ENCODE peak calls at places on chromosomes 12 and 14, in eight cellular contexts. One of them, this sample, is unnamed.

GRCh38 chr14:51006781-51007211 is 62.5 kb upstream of the PYGL start:
- DNase-seq in activated naive CD8-positive, alpha-beta T cell treated with anti-CD3 and anti-CD28 coated beads, Interleukin-2, amount 50 U/mL, for 24 hours: no peak
- DNase-seq in HCT116: no peak
- DNase-seq in natural killer cell: no peak
- DNase-seq in RWPE2: no peak
- DNase-seq in cardiac muscle cell: no peak
- DNase-seq in foreskin melanocyte: peak
- DNase-seq in iris pigment epithelial cell: peak
- DNase-seq in this sample: no peak

GRCh38 chr12:76711241-76711640 is 52.7 kb upstream of the ZDHHC17 start:
- DNase-seq in activated naive CD8-positive, alpha-beta T cell treated with anti-CD3 and anti-CD28 coated beads, Interleukin-2, amount 50 U/mL, for 24 hours: no peak
- DNase-seq in HCT116: no peak
- DNase-seq in natural killer cell: no peak
- DNase-seq in RWPE2: no peak
- DNase-seq in cardiac muscle cell: no peak
- DNase-seq in foreskin melanocyte: no peak
- DNase-seq in iris pigment epithelial cell: no peak
- DNase-seq in this sample: no peak

GRCh38 chr14:99936738-99937474 is 128.3 kb upstream of the EVL start:
- DNase-seq in activated naive CD8-positive, alpha-beta T cell treated with anti-CD3 and anti-CD28 coated beads, Interleukin-2, amount 50 U/mL, for 24 hours: no peak
- DNase-seq in HCT116: no peak
- DNase-seq in natural killer cell: no peak
- DNase-seq in RWPE2: no peak
- DNase-seq in cardiac muscle cell: no peak
- DNase-seq in foreskin melanocyte: no peak
- DNase-seq in iris pigment epithelial cell: no peak
- DNase-seq in this sample: no peak

GRCh38 chr14:68995731-68996130 is 16.6 kb upstream of the ACTN1 start:
- DNase-seq in activated naive CD8-positive, alpha-beta T cell treated with anti-CD3 and anti-CD28 coated beads, Interleukin-2, amount 50 U/mL, for 24 hours: no peak
- DNase-seq in HCT116: no peak
- DNase-seq in natural killer cell: no peak
- DNase-seq in RWPE2: no peak
- DNase-seq in cardiac muscle cell: no peak
- DNase-seq in foreskin melanocyte: no peak
- DNase-seq in iris pigment epithelial cell: no peak
- DNase-seq in this sample: no peak

GRCh38 chr12:105740337-105740736 is 398.4 kb downstream of the NUAK1 start:
- DNase-seq in activated naive CD8-positive, alpha-beta T cell treated with anti-CD3 and anti-CD28 coated beads, Interleukin-2, amount 50 U/mL, for 24 hours: no peak
- DNase-seq in HCT116: no peak
- DNase-seq in natural killer cell: no peak
- DNase-seq in RWPE2: no peak
- DNase-seq in cardiac muscle cell: no peak
- DNase-seq in foreskin melanocyte: no peak
- DNase-seq in iris pigment epithelial cell: no peak
- DNase-seq in this sample: no peak

GRCh38 chr12:39503445-39503844 is 60.5 kb upstream of the KIF21A start:
- DNase-seq in activated naive CD8-positive, alpha-beta T cell treated with anti-CD3 and anti-CD28 coated beads, Interleukin-2, amount 50 U/mL, for 24 hours: no peak
- DNase-seq in HCT116: peak
- DNase-seq in natural killer cell: no peak
- DNase-seq in RWPE2: no peak
- DNase-seq in cardiac muscle cell: no peak
- DNase-seq in foreskin melanocyte: no peak
- DNase-seq in iris pigment epithelial cell: peak
- DNase-seq in this sample: no peak

GRCh38 chr12:990308-990648 is 745 bp upstream of the ERC1 start:
- DNase-seq in activated naive CD8-positive, alpha-beta T cell treated with anti-CD3 and anti-CD28 coated beads, Interleukin-2, amount 50 U/mL, for 24 hours: peak
- DNase-seq in HCT116: no peak
- DNase-seq in natural killer cell: no peak
- DNase-seq in RWPE2: peak
- DNase-seq in cardiac muscle cell: peak
- DNase-seq in foreskin melanocyte: no peak
- DNase-seq in iris pigment epithelial cell: peak
- DNase-seq in this sample: peak

GRCh38 chr14:36517242-36518030 is 2.6 kb downstream of the NKX2-1 start:
- DNase-seq in activated naive CD8-positive, alpha-beta T cell treated with anti-CD3 and anti-CD28 coated beads, Interleukin-2, amount 50 U/mL, for 24 hours: no peak
- DNase-seq in HCT116: no peak
- DNase-seq in natural killer cell: no peak
- DNase-seq in RWPE2: peak
- DNase-seq in cardiac muscle cell: no peak
- DNase-seq in foreskin melanocyte: no peak
- DNase-seq in iris pigment epithelial cell: no peak
- DNase-seq in this sample: no peak

GRCh38 chr14:74459289-74459946 is 33.4 kb upstream of the SYNDIG1L start:
- DNase-seq in activated naive CD8-positive, alpha-beta T cell treated with anti-CD3 and anti-CD28 coated beads, Interleukin-2, amount 50 U/mL, for 24 hours: peak
- DNase-seq in HCT116: no peak
- DNase-seq in natural killer cell: no peak
- DNase-seq in RWPE2: no peak
- DNase-seq in cardiac muscle cell: peak
- DNase-seq in foreskin melanocyte: peak
- DNase-seq in iris pigment epithelial cell: peak
- DNase-seq in this sample: no peak

GRCh38 chr12:110578522-110579238 is 4.4 kb downstream of the PPTC7 start:
- DNase-seq in activated naive CD8-positive, alpha-beta T cell treated with anti-CD3 and anti-CD28 coated beads, Interleukin-2, amount 50 U/mL, for 24 hours: no peak
- DNase-seq in HCT116: peak
- DNase-seq in natural killer cell: no peak
- DNase-seq in RWPE2: no peak
- DNase-seq in cardiac muscle cell: no peak
- DNase-seq in foreskin melanocyte: no peak
- DNase-seq in iris pigment epithelial cell: no peak
- DNase-seq in this sample: peak

GRCh38 chr12:106107566-106107965 is 31.2 kb downstream of the NUAK1 start:
- DNase-seq in activated naive CD8-positive, alpha-beta T cell treated with anti-CD3 and anti-CD28 coated beads, Interleukin-2, amount 50 U/mL, for 24 hours: no peak
- DNase-seq in HCT116: no peak
- DNase-seq in natural killer cell: no peak
- DNase-seq in RWPE2: no peak
- DNase-seq in cardiac muscle cell: no peak
- DNase-seq in foreskin melanocyte: no peak
- DNase-seq in iris pigment epithelial cell: peak
- DNase-seq in this sample: no peak

GRCh38 chr14:55851301-55851700 is 266.9 kb upstream of the PELI2 start:
- DNase-seq in activated naive CD8-positive, alpha-beta T cell treated with anti-CD3 and anti-CD28 coated beads, Interleukin-2, amount 50 U/mL, for 24 hours: no peak
- DNase-seq in HCT116: no peak
- DNase-seq in natural killer cell: no peak
- DNase-seq in RWPE2: no peak
- DNase-seq in cardiac muscle cell: no peak
- DNase-seq in foreskin melanocyte: no peak
- DNase-seq in iris pigment epithelial cell: no peak
- DNase-seq in this sample: no peak

GRCh38 chr12:69091447-69092022 is 147.8 kb upstream of the CPSF6 start:
- DNase-seq in activated naive CD8-positive, alpha-beta T cell treated with anti-CD3 and anti-CD28 coated beads, Interleukin-2, amount 50 U/mL, for 24 hours: no peak
- DNase-seq in HCT116: no peak
- DNase-seq in natural killer cell: no peak
- DNase-seq in RWPE2: no peak
- DNase-seq in cardiac muscle cell: no peak
- DNase-seq in foreskin melanocyte: no peak
- DNase-seq in iris pigment epithelial cell: no peak
- DNase-seq in this sample: no peak

GRCh38 chr12:91811481-91812287 is 334.0 kb downstream of the BTG1 start:
- DNase-seq in activated naive CD8-positive, alpha-beta T cell treated with anti-CD3 and anti-CD28 coated beads, Interleukin-2, amount 50 U/mL, for 24 hours: peak
- DNase-seq in HCT116: peak
- DNase-seq in natural killer cell: peak
- DNase-seq in RWPE2: no peak
- DNase-seq in cardiac muscle cell: peak
- DNase-seq in foreskin melanocyte: peak
- DNase-seq in iris pigment epithelial cell: peak
- DNase-seq in this sample: peak

GRCh38 chr14:60189923-60190840 is 25.0 kb upstream of the DHRS7 start:
- DNase-seq in activated naive CD8-positive, alpha-beta T cell treated with anti-CD3 and anti-CD28 coated beads, Interleukin-2, amount 50 U/mL, for 24 hours: no peak
- DNase-seq in HCT116: no peak
- DNase-seq in natural killer cell: no peak
- DNase-seq in RWPE2: no peak
- DNase-seq in cardiac muscle cell: no peak
- DNase-seq in foreskin melanocyte: no peak
- DNase-seq in iris pigment epithelial cell: no peak
- DNase-seq in this sample: no peak

GRCh38 chr12:64175254-64175945 is 46.7 kb downstream of the KICS2 start:
- DNase-seq in activated naive CD8-positive, alpha-beta T cell treated with anti-CD3 and anti-CD28 coated beads, Interleukin-2, amount 50 U/mL, for 24 hours: no peak
- DNase-seq in HCT116: no peak
- DNase-seq in natural killer cell: no peak
- DNase-seq in RWPE2: no peak
- DNase-seq in cardiac muscle cell: no peak
- DNase-seq in foreskin melanocyte: no peak
- DNase-seq in iris pigment epithelial cell: peak
- DNase-seq in this sample: no peak

GRCh38 chr14:61321385-61322010 is at the start of gene PRKCH:
- DNase-seq in activated naive CD8-positive, alpha-beta T cell treated with anti-CD3 and anti-CD28 coated beads, Interleukin-2, amount 50 U/mL, for 24 hours: peak
- DNase-seq in HCT116: peak
- DNase-seq in natural killer cell: peak
- DNase-seq in RWPE2: peak
- DNase-seq in cardiac muscle cell: peak
- DNase-seq in foreskin melanocyte: peak
- DNase-seq in iris pigment epithelial cell: peak
- DNase-seq in this sample: peak

GRCh38 chr14:95876769-95877490 is at the start of gene TUNAR:
- DNase-seq in activated naive CD8-positive, alpha-beta T cell treated with anti-CD3 and anti-CD28 coated beads, Interleukin-2, amount 50 U/mL, for 24 hours: no peak
- DNase-seq in HCT116: no peak
- DNase-seq in natural killer cell: no peak
- DNase-seq in RWPE2: no peak
- DNase-seq in cardiac muscle cell: peak
- DNase-seq in foreskin melanocyte: no peak
- DNase-seq in iris pigment epithelial cell: no peak
- DNase-seq in this sample: no peak

GRCh38 chr12:12562016-12562483 is 613 bp downstream of the DUSP16 start:
- DNase-seq in activated naive CD8-positive, alpha-beta T cell treated with anti-CD3 and anti-CD28 coated beads, Interleukin-2, amount 50 U/mL, for 24 hours: peak
- DNase-seq in HCT116: no peak
- DNase-seq in natural killer cell: peak
- DNase-seq in RWPE2: no peak
- DNase-seq in cardiac muscle cell: peak
- DNase-seq in foreskin melanocyte: no peak
- DNase-seq in iris pigment epithelial cell: peak
- DNase-seq in this sample: peak

GRCh38 chr12:69473229-69473628 is 3.0 kb downstream of the FRS2 start:
- DNase-seq in activated naive CD8-positive, alpha-beta T cell treated with anti-CD3 and anti-CD28 coated beads, Interleukin-2, amount 50 U/mL, for 24 hours: no peak
- DNase-seq in HCT116: no peak
- DNase-seq in natural killer cell: no peak
- DNase-seq in RWPE2: no peak
- DNase-seq in cardiac muscle cell: no peak
- DNase-seq in foreskin melanocyte: no peak
- DNase-seq in iris pigment epithelial cell: no peak
- DNase-seq in this sample: no peak

GRCh38 chr14:76993743-76994142 is 34.8 kb downstream of the IRF2BPL start:
- DNase-seq in activated naive CD8-positive, alpha-beta T cell treated with anti-CD3 and anti-CD28 coated beads, Interleukin-2, amount 50 U/mL, for 24 hours: no peak
- DNase-seq in HCT116: no peak
- DNase-seq in natural killer cell: no peak
- DNase-seq in RWPE2: no peak
- DNase-seq in cardiac muscle cell: peak
- DNase-seq in foreskin melanocyte: no peak
- DNase-seq in iris pigment epithelial cell: no peak
- DNase-seq in this sample: no peak

GRCh38 chr12:3757261-3757660 is 4.4 kb upstream of the CRACR2A start:
- DNase-seq in activated naive CD8-positive, alpha-beta T cell treated with anti-CD3 and anti-CD28 coated beads, Interleukin-2, amount 50 U/mL, for 24 hours: no peak
- DNase-seq in HCT116: no peak
- DNase-seq in natural killer cell: no peak
- DNase-seq in RWPE2: no peak
- DNase-seq in cardiac muscle cell: no peak
- DNase-seq in foreskin melanocyte: no peak
- DNase-seq in iris pigment epithelial cell: no peak
- DNase-seq in this sample: no peak

GRCh38 chr12:117489671-117490070 is 128.2 kb upstream of the NOS1 start:
- DNase-seq in activated naive CD8-positive, alpha-beta T cell treated with anti-CD3 and anti-CD28 coated beads, Interleukin-2, amount 50 U/mL, for 24 hours: no peak
- DNase-seq in HCT116: no peak
- DNase-seq in natural killer cell: no peak
- DNase-seq in RWPE2: no peak
- DNase-seq in cardiac muscle cell: no peak
- DNase-seq in foreskin melanocyte: no peak
- DNase-seq in iris pigment epithelial cell: no peak
- DNase-seq in this sample: no peak

GRCh38 chr12:32482226-32482625 is 82.9 kb downstream of the FGD4 start:
- DNase-seq in activated naive CD8-positive, alpha-beta T cell treated with anti-CD3 and anti-CD28 coated beads, Interleukin-2, amount 50 U/mL, for 24 hours: no peak
- DNase-seq in HCT116: no peak
- DNase-seq in natural killer cell: no peak
- DNase-seq in RWPE2: no peak
- DNase-seq in cardiac muscle cell: no peak
- DNase-seq in foreskin melanocyte: no peak
- DNase-seq in iris pigment epithelial cell: peak
- DNase-seq in this sample: no peak

GRCh38 chr12:4855121-4855924 is 54.4 kb upstream of the KCNA1 start:
- DNase-seq in activated naive CD8-positive, alpha-beta T cell treated with anti-CD3 and anti-CD28 coated beads, Interleukin-2, amount 50 U/mL, for 24 hours: peak
- DNase-seq in HCT116: peak
- DNase-seq in natural killer cell: no peak
- DNase-seq in RWPE2: no peak
- DNase-seq in cardiac muscle cell: peak
- DNase-seq in foreskin melanocyte: peak
- DNase-seq in iris pigment epithelial cell: peak
- DNase-seq in this sample: peak

GRCh38 chr12:7120166-7120565 is 8.5 kb downstream of the RBP5 start:
- DNase-seq in activated naive CD8-positive, alpha-beta T cell treated with anti-CD3 and anti-CD28 coated beads, Interleukin-2, amount 50 U/mL, for 24 hours: no peak
- DNase-seq in HCT116: no peak
- DNase-seq in natural killer cell: no peak
- DNase-seq in RWPE2: no peak
- DNase-seq in cardiac muscle cell: no peak
- DNase-seq in foreskin melanocyte: no peak
- DNase-seq in iris pigment epithelial cell: no peak
- DNase-seq in this sample: no peak

GRCh38 chr14:34425095-34425851 is 36.8 kb downstream of the SPTSSA start:
- DNase-seq in activated naive CD8-positive, alpha-beta T cell treated with anti-CD3 and anti-CD28 coated beads, Interleukin-2, amount 50 U/mL, for 24 hours: no peak
- DNase-seq in HCT116: no peak
- DNase-seq in natural killer cell: no peak
- DNase-seq in RWPE2: no peak
- DNase-seq in cardiac muscle cell: no peak
- DNase-seq in foreskin melanocyte: no peak
- DNase-seq in iris pigment epithelial cell: no peak
- DNase-seq in this sample: no peak

GRCh38 chr12:97446895-97447294 is 15.7 kb upstream of the RMST start:
- DNase-seq in activated naive CD8-positive, alpha-beta T cell treated with anti-CD3 and anti-CD28 coated beads, Interleukin-2, amount 50 U/mL, for 24 hours: no peak
- DNase-seq in HCT116: no peak
- DNase-seq in natural killer cell: no peak
- DNase-seq in RWPE2: no peak
- DNase-seq in cardiac muscle cell: no peak
- DNase-seq in foreskin melanocyte: no peak
- DNase-seq in iris pigment epithelial cell: no peak
- DNase-seq in this sample: no peak

GRCh38 chr12:131783915-131784541 is 44.2 kb upstream of the MMP17 start:
- DNase-seq in activated naive CD8-positive, alpha-beta T cell treated with anti-CD3 and anti-CD28 coated beads, Interleukin-2, amount 50 U/mL, for 24 hours: no peak
- DNase-seq in HCT116: peak
- DNase-seq in natural killer cell: no peak
- DNase-seq in RWPE2: no peak
- DNase-seq in cardiac muscle cell: no peak
- DNase-seq in foreskin melanocyte: peak
- DNase-seq in iris pigment epithelial cell: peak
- DNase-seq in this sample: no peak

GRCh38 chr12:72081787-72082186 is 143.1 kb downstream of the TPH2 start:
- DNase-seq in activated naive CD8-positive, alpha-beta T cell treated with anti-CD3 and anti-CD28 coated beads, Interleukin-2, amount 50 U/mL, for 24 hours: no peak
- DNase-seq in HCT116: no peak
- DNase-seq in natural killer cell: no peak
- DNase-seq in RWPE2: no peak
- DNase-seq in cardiac muscle cell: no peak
- DNase-seq in foreskin melanocyte: no peak
- DNase-seq in iris pigment epithelial cell: no peak
- DNase-seq in this sample: no peak

GRCh38 chr14:103863245-103863644 is 15.9 kb upstream of the PPP1R13B start:
- DNase-seq in activated naive CD8-positive, alpha-beta T cell treated with anti-CD3 and anti-CD28 coated beads, Interleukin-2, amount 50 U/mL, for 24 hours: no peak
- DNase-seq in HCT116: no peak
- DNase-seq in natural killer cell: no peak
- DNase-seq in RWPE2: no peak
- DNase-seq in cardiac muscle cell: no peak
- DNase-seq in foreskin melanocyte: no peak
- DNase-seq in iris pigment epithelial cell: no peak
- DNase-seq in this sample: no peak

GRCh38 chr12:92068441-92068840 is 77.2 kb downstream of the BTG1 start:
- DNase-seq in activated naive CD8-positive, alpha-beta T cell treated with anti-CD3 and anti-CD28 coated beads, Interleukin-2, amount 50 U/mL, for 24 hours: no peak
- DNase-seq in HCT116: no peak
- DNase-seq in natural killer cell: no peak
- DNase-seq in RWPE2: no peak
- DNase-seq in cardiac muscle cell: no peak
- DNase-seq in foreskin melanocyte: no peak
- DNase-seq in iris pigment epithelial cell: peak
- DNase-seq in this sample: no peak

GRCh38 chr14:22221508-22221907 is 367.5 kb downstream of the DAD1 start:
- DNase-seq in activated naive CD8-positive, alpha-beta T cell treated with anti-CD3 and anti-CD28 coated beads, Interleukin-2, amount 50 U/mL, for 24 hours: no peak
- DNase-seq in HCT116: peak
- DNase-seq in natural killer cell: no peak
- DNase-seq in RWPE2: no peak
- DNase-seq in cardiac muscle cell: no peak
- DNase-seq in foreskin melanocyte: no peak
- DNase-seq in iris pigment epithelial cell: peak
- DNase-seq in this sample: no peak

GRCh38 chr12:119229837-119230236 is 51.1 kb downstream of the HSPB8 start:
- DNase-seq in activated naive CD8-positive, alpha-beta T cell treated with anti-CD3 and anti-CD28 coated beads, Interleukin-2, amount 50 U/mL, for 24 hours: no peak
- DNase-seq in HCT116: peak
- DNase-seq in natural killer cell: no peak
- DNase-seq in RWPE2: no peak
- DNase-seq in cardiac muscle cell: peak
- DNase-seq in foreskin melanocyte: peak
- DNase-seq in iris pigment epithelial cell: peak
- DNase-seq in this sample: no peak